ENCODE peak calls at places on chromosomes 13 and 19, in four cellular contexts. T is HAP-1, E is GM12864, S is gastrocnemius medialis. J is an unnamed sample.

GRCh38 chr19:35404879-35405622 is 34.2 kb downstream of the GPR42 start:
- DNase-seq in T (no peak), E (peak), S (no peak), J (peak)

GRCh38 chr13:102240110-102240509 is 161.7 kb downstream of the FGF14 start:
- DNase-seq in T (no peak), S (no peak), E (no peak), J (no peak)

GRCh38 chr19:29845576-29846176 is 33.9 kb downstream of the CCNE1 start:
- DNase-seq in T (peak), S (no peak), E (no peak), J (no peak)

GRCh38 chr19:17379221-17379631 is 2.1 kb upstream of the PLVAP start:
- DNase-seq in E (no peak), T (peak), S (no peak), J (no peak)

GRCh38 chr13:107834268-107834667 is 381.1 kb downstream of the LIG4 start:
- DNase-seq in S (no peak), E (no peak), T (no peak), J (no peak)

GRCh38 chr13:21079761-21080730 is 18.7 kb upstream of the LATS2 start:
- DNase-seq in S (no peak), E (no peak), T (no peak), J (peak)

GRCh38 chr19:38686530-38686888 is 39.1 kb downstream of the ACTN4 start:
- DNase-seq in T (no peak), S (no peak), E (peak), J (no peak)

GRCh38 chr13:42392180-42392579 is 120.2 kb downstream of the AKAP11 start:
- DNase-seq in E (no peak), T (no peak), S (no peak), J (no peak)

GRCh38 chr19:2150794-2151338 is 500 bp downstream of the AP3D1 start:
- DNase-seq in T (no peak), S (no peak), E (no peak), J (no peak)

GRCh38 chr13:103188688-103189326 is 122.6 kb upstream of the SLC10A2 start:
- DNase-seq in E (no peak), S (no peak), T (no peak), J (peak)

GRCh38 chr19:34428549-34429285 is 536 bp downstream of the UBA2 start:
- DNase-seq in S (peak), T (peak), E (no peak), J (no peak)

GRCh38 chr19:31518626-31519025 is 169.4 kb upstream of the TSHZ3 start:
- DNase-seq in T (no peak), S (no peak), E (no peak), J (no peak)

GRCh38 chr19:52230685-52231084 is 38.7 kb upstream of the ZNF766 start:
- DNase-seq in T (no peak), S (no peak), E (no peak), J (no peak)

GRCh38 chr13:113322890-113323651 is 26.0 kb downstream of the LAMP1 start:
- DNase-seq in S (no peak), E (no peak), T (no peak), J (no peak)

GRCh38 chr19:58058428-58058827 is 654 bp upstream of the ZNF135 start:
- DNase-seq in T (no peak), S (no peak), E (no peak), J (no peak)

GRCh38 chr19:43784981-43785808 is 4.4 kb upstream of the KCNN4 start:
- DNase-seq in S (peak), E (peak), T (peak), J (no peak)

GRCh38 chr13:37446503-37446902 is 152.1 kb downstream of the POSTN start:
- DNase-seq in E (no peak), T (no peak), S (no peak), J (peak)

GRCh38 chr13:30429721-30430694 is 7.7 kb downstream of the UBE2L5 start:
- DNase-seq in S (no peak), E (no peak), T (no peak), J (peak)

GRCh38 chr19:57269515-57270250 is 10.6 kb upstream of the ZNF460 start:
- DNase-seq in E (no peak), S (no peak), T (no peak), J (peak)

GRCh38 chr13:111367340-111367739 is 46.9 kb downstream of the TEX29 start:
- DNase-seq in S (no peak), E (no peak), T (no peak), J (no peak)

GRCh38 chr13:48680756-48681392 is 27.1 kb downstream of the CYSLTR2 start:
- DNase-seq in E (no peak), S (no peak), T (no peak), J (no peak)

GRCh38 chr13:28219408-28220099 is 81.2 kb downstream of the PAN3 start:
- DNase-seq in S (no peak), E (no peak), T (no peak), J (no peak)

GRCh38 chr13:82010780-82011179 is 1669.9 kb upstream of the SPRY2 start:
- DNase-seq in T (no peak), E (no peak), S (no peak), J (no peak)

GRCh38 chr13:28658539-28658795 is 463 bp upstream of the POMP start:
- DNase-seq in S (no peak), T (no peak), E (no peak), J (no peak)

GRCh38 chr13:81302125-81302524 is 961.2 kb upstream of the SPRY2 start:
- DNase-seq in E (no peak), T (no peak), S (no peak), J (no peak)

GRCh38 chr13:76012091-76012721 is 376.1 kb downstream of the LMO7 start:
- DNase-seq in S (no peak), E (no peak), T (no peak), J (no peak)

GRCh38 chr13:75986818-75987217 is 350.7 kb downstream of the LMO7 start:
- DNase-seq in S (no peak), T (no peak), E (peak), J (no peak)

GRCh38 chr13:39012608-39013007 is 22.0 kb upstream of the STOML3 start:
- DNase-seq in T (peak), S (no peak), E (no peak), J (no peak)

GRCh38 chr13:36345438-36346221 is 564 bp downstream of the SPART start:
- DNase-seq in S (peak), E (no peak), T (peak), J (peak)

GRCh38 chr19:4508698-4509097 is 9.6 kb downstream of the PLIN4 start:
- DNase-seq in S (no peak), E (no peak), T (no peak), J (no peak)

GRCh38 chr13:99322297-99323103 is 15.3 kb upstream of the GPR183 start:
- DNase-seq in E (peak), T (no peak), S (no peak), J (peak)

GRCh38 chr13:50277127-50277526 is 261.9 kb downstream of the KCNRG start:
- DNase-seq in T (no peak), S (no peak), E (no peak), J (no peak)

GRCh38 chr19:4584670-4585460 is 25.4 kb upstream of the SEMA6B start:
- DNase-seq in E (no peak), S (no peak), T (peak), J (no peak)

GRCh38 chr19:39170398-39171231 is 26.1 kb upstream of the NCCRP1 start:
- DNase-seq in E (no peak), S (no peak), T (no peak), J (no peak)

GRCh38 chr13:97222934-97223710 is 989 bp downstream of the MBNL2 start:
- DNase-seq in T (no peak), S (no peak), E (no peak), J (no peak)

GRCh38 chr13:97220151-97220900 is 1.8 kb upstream of the MBNL2 start:
- DNase-seq in T (no peak), S (no peak), E (no peak), J (no peak)

GRCh38 chr13:97221989-97222700 is at the start of gene MBNL2:
- DNase-seq in S (peak), E (peak), T (peak), J (peak)

GRCh38 chr13:97221046-97221445 is 1.1 kb upstream of the MBNL2 start:
- DNase-seq in E (no peak), S (no peak), T (no peak), J (no peak)

DNA sequence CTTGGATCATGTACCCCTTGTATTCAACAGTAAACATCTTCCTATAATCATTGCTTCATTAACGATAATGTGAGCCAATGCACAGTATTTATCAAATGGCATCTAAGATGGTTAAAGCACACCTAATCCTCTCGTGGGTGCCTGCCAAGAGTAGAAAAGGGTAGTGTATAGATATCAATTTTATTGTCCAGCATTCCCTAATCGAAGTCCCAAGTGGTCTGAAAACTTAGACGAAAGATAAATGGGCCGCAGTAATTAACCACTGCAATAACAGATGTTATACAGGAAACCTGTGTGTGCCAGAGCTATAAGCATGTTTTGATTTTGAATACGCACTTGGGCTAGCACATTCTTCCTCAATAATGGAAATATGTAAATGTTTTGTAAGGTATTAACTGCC is 642 bp upstream of the MBNL2 start:
- DNase-seq in S (no peak), E (no peak), T (no peak), J (no peak)
- H3K4me3 ChIP-seq in S (peak), E (peak), T (no peak), J (peak)

GRCh38 chr19:40216013-40216776 is 2.0 kb downstream of the TTC9B start:
- DNase-seq in T (no peak), E (no peak), S (no peak), J (no peak)
- H3K4me3 ChIP-seq in T (no peak), E (no peak), S (no peak), J (no peak)

GRCh38 chr13:31997641-31998040 is 33.9 kb upstream of the FRY start:
- DNase-seq in E (no peak), S (no peak), T (no peak), J (no peak)

GRCh38 chr13:31998131-31998530 is 33.4 kb upstream of the FRY start:
- DNase-seq in T (no peak), S (no peak), E (no peak), J (no peak)

GRCh38 chr13:31996611-31997010 is 35.0 kb upstream of the FRY start:
- DNase-seq in E (no peak), S (no peak), T (no peak), J (no peak)

GRCh38 chr13:32001392-32001768 is 30.2 kb upstream of the FRY start:
- DNase-seq in T (peak), E (peak), S (no peak), J (no peak)

GRCh38 chr13:32001769-32002168 is 29.8 kb upstream of the FRY start:
- DNase-seq in S (no peak), T (no peak), E (no peak), J (no peak)
- H3K4me3 ChIP-seq in S (no peak), T (no peak), E (no peak), J (no peak)

GRCh38 chr13:110264685-110265275 is 42.2 kb downstream of the COL4A1 start:
- DNase-seq in S (no peak), E (no peak), T (no peak), J (no peak)
- H3K4me3 ChIP-seq in S (no peak), E (no peak), T (no peak), J (no peak)

DNA sequence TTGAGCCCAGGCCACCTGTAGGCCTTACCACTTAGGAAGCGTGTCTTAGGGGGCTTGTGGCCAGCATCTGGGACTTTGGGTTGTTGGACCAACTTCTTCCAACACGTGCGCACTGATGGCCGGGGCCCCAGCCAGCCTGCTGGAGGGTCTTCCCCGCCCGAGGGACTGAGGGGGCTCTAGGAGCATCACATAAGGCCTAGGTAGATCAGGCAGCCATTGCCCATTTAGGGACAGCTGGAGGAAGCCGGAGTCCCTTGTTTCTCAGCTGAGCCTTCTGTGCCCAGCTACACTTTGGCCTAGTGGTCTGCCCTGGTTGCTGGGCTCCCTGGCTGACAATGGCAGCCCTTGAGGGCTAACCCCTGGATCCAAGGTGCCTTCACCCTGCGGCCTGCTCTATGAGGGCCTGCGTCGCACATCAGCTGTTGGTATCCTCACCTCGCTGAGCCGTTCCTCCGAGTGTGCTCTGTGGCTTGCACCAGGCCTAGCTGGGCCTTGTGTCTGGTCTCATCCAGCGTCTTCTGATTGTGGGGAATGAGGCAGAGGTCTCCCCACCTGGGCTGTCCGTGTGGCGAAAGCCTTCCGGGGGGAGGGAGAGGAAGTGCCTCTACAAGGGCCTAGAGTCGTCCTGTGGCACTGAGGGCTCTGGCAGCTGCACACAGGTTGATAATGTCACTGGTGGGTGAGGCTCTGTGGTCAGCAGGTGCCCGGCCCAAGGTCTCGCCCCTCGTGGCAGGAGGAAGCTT is 1.3 kb downstream of the RAB11B start:
- DNase-seq in T (no peak), E (no peak), S (no peak), J (no peak)
- H3K4me3 ChIP-seq in T (peak), E (peak), S (peak), J (no peak)

DNA sequence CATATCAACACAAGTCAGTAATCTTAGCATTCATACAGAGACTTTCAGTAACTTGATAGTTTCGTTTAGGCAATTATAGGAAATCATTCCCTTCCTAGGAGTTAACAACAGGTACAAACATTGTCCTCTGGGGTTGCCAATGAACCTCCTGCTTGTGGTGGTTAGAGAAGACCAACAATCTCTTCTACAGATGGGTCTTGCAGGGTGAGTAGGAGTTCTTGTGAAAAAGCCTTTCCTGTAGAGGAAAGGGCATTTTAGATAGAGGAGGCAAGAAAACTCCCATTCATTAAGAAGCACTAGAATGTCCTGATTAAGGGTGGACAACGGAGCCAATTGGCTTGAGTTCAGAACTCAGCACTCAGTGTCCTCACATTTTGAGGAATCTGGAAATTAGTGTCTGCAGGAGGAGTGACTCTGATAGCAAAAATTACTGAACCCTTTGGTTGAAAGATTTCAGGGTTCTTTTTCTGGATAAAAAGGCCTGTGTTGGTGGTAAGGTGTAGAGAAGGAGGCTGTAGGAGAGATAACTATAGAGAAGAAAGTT is 4.2 kb downstream of the WDFY2 start:
- DNase-seq in S (no peak), E (no peak), T (no peak), J (no peak)
- H3K4me3 ChIP-seq in S (no peak), E (no peak), T (no peak), J (no peak)